ENCODE peak calls at places on chromosome 10, in seven cellular contexts. One of them, this sample, is unnamed.
A peak's percentile ranks its signal among the peaks of the same experiment; 100 is the strongest.

GRCh38 chr10:45373783-45374450 is at the start of gene ALOX5:
- DNase-seq in mammary epithelial cell: no peak
- DNase-seq in cardiac muscle cell: peak; percentile 76
- DNase-seq in A549: no peak
- DNase-seq in breast epithelium: peak; percentile 64
- DNase-seq in tibial artery: peak; percentile 77
- DNase-seq in CD8-positive, alpha-beta T cell: no peak
- DNase-seq in this sample: peak; percentile 17

GRCh38 chr10:23345861-23346260 is 1.3 kb upstream of the C10orf67 start:
- DNase-seq in mammary epithelial cell: peak; percentile 97
- DNase-seq in cardiac muscle cell: no peak
- DNase-seq in A549: peak; percentile 5
- DNase-seq in breast epithelium: no peak
- DNase-seq in tibial artery: no peak
- DNase-seq in CD8-positive, alpha-beta T cell: no peak
- DNase-seq in this sample: peak; percentile 77

GRCh38 chr10:15123749-15124184 is 26.6 kb downstream of the RPP38 start:
- DNase-seq in mammary epithelial cell: peak; percentile 92
- DNase-seq in cardiac muscle cell: no peak
- DNase-seq in A549: no peak
- DNase-seq in breast epithelium: no peak
- DNase-seq in tibial artery: no peak
- DNase-seq in CD8-positive, alpha-beta T cell: no peak
- DNase-seq in this sample: peak; percentile 66

GRCh38 chr10:30788307-30788706 is 158.8 kb upstream of the LYZL2 start:
- DNase-seq in mammary epithelial cell: peak; percentile 31
- DNase-seq in cardiac muscle cell: no peak
- DNase-seq in A549: no peak
- DNase-seq in breast epithelium: no peak
- DNase-seq in tibial artery: no peak
- DNase-seq in CD8-positive, alpha-beta T cell: no peak
- DNase-seq in this sample: no peak

GRCh38 chr10:35388197-35388596 is 51.9 kb downstream of the CCNY start:
- DNase-seq in mammary epithelial cell: no peak
- DNase-seq in cardiac muscle cell: no peak
- DNase-seq in A549: no peak
- DNase-seq in breast epithelium: no peak
- DNase-seq in tibial artery: no peak
- DNase-seq in CD8-positive, alpha-beta T cell: no peak
- DNase-seq in this sample: no peak

GRCh38 chr10:64396105-64396504 is 874.9 kb downstream of the REEP3 start:
- DNase-seq in mammary epithelial cell: no peak
- DNase-seq in cardiac muscle cell: no peak
- DNase-seq in A549: no peak
- DNase-seq in breast epithelium: no peak
- DNase-seq in tibial artery: no peak
- DNase-seq in CD8-positive, alpha-beta T cell: no peak
- DNase-seq in this sample: peak; percentile 34

GRCh38 chr10:61302124-61302523 is 151.1 kb downstream of the TMEM26 start:
- DNase-seq in mammary epithelial cell: no peak
- DNase-seq in cardiac muscle cell: no peak
- DNase-seq in A549: no peak
- DNase-seq in breast epithelium: no peak
- DNase-seq in tibial artery: no peak
- DNase-seq in CD8-positive, alpha-beta T cell: no peak
- DNase-seq in this sample: no peak

GRCh38 chr10:85280014-85280413 is 951.6 kb downstream of the CCSER2 start:
- DNase-seq in mammary epithelial cell: no peak
- DNase-seq in cardiac muscle cell: no peak
- DNase-seq in A549: peak; percentile 15
- DNase-seq in breast epithelium: no peak
- DNase-seq in tibial artery: no peak
- DNase-seq in CD8-positive, alpha-beta T cell: no peak
- DNase-seq in this sample: no peak

GRCh38 chr10:74231375-74231774 is 80.4 kb downstream of the ADK start:
- DNase-seq in mammary epithelial cell: peak; percentile 74
- DNase-seq in cardiac muscle cell: no peak
- DNase-seq in A549: peak; percentile 24
- DNase-seq in breast epithelium: no peak
- DNase-seq in tibial artery: no peak
- DNase-seq in CD8-positive, alpha-beta T cell: no peak
- DNase-seq in this sample: no peak

GRCh38 chr10:127414024-127414423 is 135.1 kb upstream of the NPS start:
- DNase-seq in mammary epithelial cell: no peak
- DNase-seq in cardiac muscle cell: peak; percentile 25
- DNase-seq in A549: no peak
- DNase-seq in breast epithelium: no peak
- DNase-seq in tibial artery: no peak
- DNase-seq in CD8-positive, alpha-beta T cell: no peak
- DNase-seq in this sample: no peak

GRCh38 chr10:77608281-77608680 is 29.3 kb downstream of the KCNMA1 start:
- DNase-seq in mammary epithelial cell: no peak
- DNase-seq in cardiac muscle cell: no peak
- DNase-seq in A549: no peak
- DNase-seq in breast epithelium: no peak
- DNase-seq in tibial artery: no peak
- DNase-seq in CD8-positive, alpha-beta T cell: no peak
- DNase-seq in this sample: no peak

GRCh38 chr10:113987805-113988204 is 55.9 kb upstream of the ADRB1 start:
- DNase-seq in mammary epithelial cell: peak; percentile 36
- DNase-seq in cardiac muscle cell: no peak
- DNase-seq in A549: no peak
- DNase-seq in breast epithelium: no peak
- DNase-seq in tibial artery: no peak
- DNase-seq in CD8-positive, alpha-beta T cell: no peak
- DNase-seq in this sample: peak; percentile 88

GRCh38 chr10:64060389-64060788 is 539.2 kb downstream of the REEP3 start:
- DNase-seq in mammary epithelial cell: no peak
- DNase-seq in cardiac muscle cell: no peak
- DNase-seq in A549: no peak
- DNase-seq in breast epithelium: no peak
- DNase-seq in tibial artery: no peak
- DNase-seq in CD8-positive, alpha-beta T cell: no peak
- DNase-seq in this sample: no peak

GRCh38 chr10:110918633-110919348 is at the start of gene BBIP1:
- DNase-seq in mammary epithelial cell: peak; percentile 100
- DNase-seq in cardiac muscle cell: no peak
- DNase-seq in A549: peak; percentile 99
- DNase-seq in breast epithelium: peak; percentile 94
- DNase-seq in tibial artery: no peak
- DNase-seq in CD8-positive, alpha-beta T cell: no peak
- DNase-seq in this sample: peak; percentile 97

GRCh38 chr10:103640436-103641181 is 147.1 kb downstream of the NEURL1 start:
- DNase-seq in mammary epithelial cell: no peak
- DNase-seq in cardiac muscle cell: no peak
- DNase-seq in A549: no peak
- DNase-seq in breast epithelium: no peak
- DNase-seq in tibial artery: no peak
- DNase-seq in CD8-positive, alpha-beta T cell: no peak
- DNase-seq in this sample: no peak

GRCh38 chr10:28954211-28954610 is 276.9 kb downstream of the BAMBI start:
- DNase-seq in mammary epithelial cell: no peak
- DNase-seq in cardiac muscle cell: no peak
- DNase-seq in A549: no peak
- DNase-seq in breast epithelium: no peak
- DNase-seq in tibial artery: no peak
- DNase-seq in CD8-positive, alpha-beta T cell: no peak
- DNase-seq in this sample: no peak

GRCh38 chr10:76411719-76412435 is 980.5 kb downstream of the LRMDA start:
- DNase-seq in mammary epithelial cell: no peak
- DNase-seq in cardiac muscle cell: no peak
- DNase-seq in A549: no peak
- DNase-seq in breast epithelium: no peak
- DNase-seq in tibial artery: peak; percentile 82
- DNase-seq in CD8-positive, alpha-beta T cell: no peak
- DNase-seq in this sample: no peak

GRCh38 chr10:77532068-77532467 is 105.5 kb downstream of the KCNMA1 start:
- DNase-seq in mammary epithelial cell: peak; percentile 63
- DNase-seq in cardiac muscle cell: no peak
- DNase-seq in A549: no peak
- DNase-seq in breast epithelium: no peak
- DNase-seq in tibial artery: peak; percentile 75
- DNase-seq in CD8-positive, alpha-beta T cell: no peak
- DNase-seq in this sample: peak; percentile 33

GRCh38 chr10:103757531-103758293 is 97.7 kb downstream of the SH3PXD2A start:
- DNase-seq in mammary epithelial cell: peak; percentile 96
- DNase-seq in cardiac muscle cell: no peak
- DNase-seq in A549: peak; percentile 81
- DNase-seq in breast epithelium: no peak
- DNase-seq in tibial artery: no peak
- DNase-seq in CD8-positive, alpha-beta T cell: peak; percentile 44
- DNase-seq in this sample: peak; percentile 92

GRCh38 chr10:69451209-69451783 is at the start of gene TSPAN15:
- DNase-seq in mammary epithelial cell: peak; percentile 77
- DNase-seq in cardiac muscle cell: peak; percentile 96
- DNase-seq in A549: peak; percentile 94
- DNase-seq in breast epithelium: peak; percentile 88
- DNase-seq in tibial artery: peak; percentile 94
- DNase-seq in CD8-positive, alpha-beta T cell: peak; percentile 79
- DNase-seq in this sample: peak; percentile 92

GRCh38 chr10:71927669-71928592 is 36.3 kb upstream of the CHST3 start:
- DNase-seq in mammary epithelial cell: peak; percentile 32
- DNase-seq in cardiac muscle cell: no peak
- DNase-seq in A549: peak; percentile 66
- DNase-seq in breast epithelium: no peak
- DNase-seq in tibial artery: no peak
- DNase-seq in CD8-positive, alpha-beta T cell: no peak
- DNase-seq in this sample: peak; percentile 33

GRCh38 chr10:75063461-75064230 is 47.8 kb upstream of the SAMD8 start:
- DNase-seq in mammary epithelial cell: no peak
- DNase-seq in cardiac muscle cell: no peak
- DNase-seq in A549: no peak
- DNase-seq in breast epithelium: no peak
- DNase-seq in tibial artery: no peak
- DNase-seq in CD8-positive, alpha-beta T cell: no peak
- DNase-seq in this sample: no peak

GRCh38 chr10:102422586-102423129 is 2.0 kb downstream of the FBXL15 start:
- DNase-seq in mammary epithelial cell: peak; percentile 66
- DNase-seq in cardiac muscle cell: peak; percentile 79
- DNase-seq in A549: peak; percentile 87
- DNase-seq in breast epithelium: peak; percentile 81
- DNase-seq in tibial artery: peak; percentile 89
- DNase-seq in CD8-positive, alpha-beta T cell: no peak
- DNase-seq in this sample: peak; percentile 77

GRCh38 chr10:14116021-14116420 is 214.7 kb downstream of the FRMD4A start:
- DNase-seq in mammary epithelial cell: no peak
- DNase-seq in cardiac muscle cell: no peak
- DNase-seq in A549: no peak
- DNase-seq in breast epithelium: no peak
- DNase-seq in tibial artery: no peak
- DNase-seq in CD8-positive, alpha-beta T cell: no peak
- DNase-seq in this sample: no peak
- TF ChIP-seq CTCF in mammary epithelial cell: no peak
- TF ChIP-seq CTCF in cardiac muscle cell: no peak
- TF ChIP-seq CTCF in A549: no peak
- TF ChIP-seq CTCF in breast epithelium: no peak
- TF ChIP-seq CTCF in tibial artery: no peak
- TF ChIP-seq CTCF in CD8-positive, alpha-beta T cell: no peak
- TF ChIP-seq CTCF in this sample: no peak

GRCh38 chr10:119666709-119667004 is 15.5 kb downstream of the BAG3 start:
- DNase-seq in mammary epithelial cell: no peak
- DNase-seq in cardiac muscle cell: no peak
- DNase-seq in A549: no peak
- DNase-seq in breast epithelium: no peak
- DNase-seq in tibial artery: no peak
- DNase-seq in CD8-positive, alpha-beta T cell: no peak
- DNase-seq in this sample: no peak
- H3K27ac ChIP-seq in mammary epithelial cell: no peak overlapping the region
- H3K27ac ChIP-seq in cardiac muscle cell: peak overlapping the region; percentile 94
- H3K27ac ChIP-seq in A549: peak overlapping the region; percentile 84
- H3K27ac ChIP-seq in breast epithelium: peak overlapping the region; percentile 67
- H3K27ac ChIP-seq in tibial artery: peak overlapping the region; percentile 76
- H3K27ac ChIP-seq in CD8-positive, alpha-beta T cell: no peak overlapping the region
- H3K27ac ChIP-seq in this sample: peak overlapping the region; percentile 99

GRCh38 chr10:112526130-112526529 is 79.1 kb downstream of the VTI1A start:
- DNase-seq in mammary epithelial cell: no peak
- DNase-seq in cardiac muscle cell: no peak
- DNase-seq in A549: no peak
- DNase-seq in breast epithelium: no peak
- DNase-seq in tibial artery: no peak
- DNase-seq in CD8-positive, alpha-beta T cell: no peak
- DNase-seq in this sample: peak; percentile 26

GRCh38 chr10:112528235-112528634 is 81.2 kb downstream of the VTI1A start:
- DNase-seq in mammary epithelial cell: no peak
- DNase-seq in cardiac muscle cell: no peak
- DNase-seq in A549: no peak
- DNase-seq in breast epithelium: no peak
- DNase-seq in tibial artery: no peak
- DNase-seq in CD8-positive, alpha-beta T cell: no peak
- DNase-seq in this sample: no peak

GRCh38 chr10:112525215-112525614 is 78.2 kb downstream of the VTI1A start:
- DNase-seq in mammary epithelial cell: peak; percentile 40
- DNase-seq in cardiac muscle cell: no peak
- DNase-seq in A549: no peak
- DNase-seq in breast epithelium: no peak
- DNase-seq in tibial artery: no peak
- DNase-seq in CD8-positive, alpha-beta T cell: no peak
- DNase-seq in this sample: peak; percentile 7

GRCh38 chr10:112524637-112525036 is 77.6 kb downstream of the VTI1A start:
- DNase-seq in mammary epithelial cell: no peak
- DNase-seq in cardiac muscle cell: no peak
- DNase-seq in A549: no peak
- DNase-seq in breast epithelium: no peak
- DNase-seq in tibial artery: no peak
- DNase-seq in CD8-positive, alpha-beta T cell: no peak
- DNase-seq in this sample: no peak

DNA sequence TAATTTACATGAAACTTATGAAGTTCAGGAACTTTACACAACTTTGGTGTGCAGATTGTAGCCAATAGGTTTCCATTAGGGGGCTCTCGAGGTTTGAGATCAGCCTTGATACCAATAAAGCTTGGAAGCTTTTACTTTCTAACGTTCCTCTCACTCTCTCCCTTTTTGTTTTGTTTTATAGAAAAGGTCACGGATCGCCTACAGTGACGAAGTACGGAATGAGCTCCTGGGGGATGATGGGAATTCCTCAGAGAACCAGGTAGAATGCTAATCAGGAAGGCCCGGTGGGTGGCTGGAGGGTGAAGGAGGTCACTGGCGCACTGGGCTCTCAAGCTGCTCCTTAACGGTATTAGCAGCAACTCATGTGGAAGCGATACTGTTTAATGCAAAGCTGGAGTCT is 79.9 kb downstream of the VTI1A start:
- DNase-seq in mammary epithelial cell: no peak
- DNase-seq in cardiac muscle cell: no peak
- DNase-seq in A549: peak; percentile 20
- DNase-seq in breast epithelium: no peak
- DNase-seq in tibial artery: no peak
- DNase-seq in CD8-positive, alpha-beta T cell: no peak
- DNase-seq in this sample: no peak
- TF ChIP-seq CTCF in mammary epithelial cell: no peak
- TF ChIP-seq CTCF in cardiac muscle cell: no peak
- TF ChIP-seq CTCF in A549: peak; percentile 42
- TF ChIP-seq CTCF in breast epithelium: no peak
- TF ChIP-seq CTCF in tibial artery: no peak
- TF ChIP-seq CTCF in CD8-positive, alpha-beta T cell: no peak
- TF ChIP-seq CTCF in this sample: no peak

DNA sequence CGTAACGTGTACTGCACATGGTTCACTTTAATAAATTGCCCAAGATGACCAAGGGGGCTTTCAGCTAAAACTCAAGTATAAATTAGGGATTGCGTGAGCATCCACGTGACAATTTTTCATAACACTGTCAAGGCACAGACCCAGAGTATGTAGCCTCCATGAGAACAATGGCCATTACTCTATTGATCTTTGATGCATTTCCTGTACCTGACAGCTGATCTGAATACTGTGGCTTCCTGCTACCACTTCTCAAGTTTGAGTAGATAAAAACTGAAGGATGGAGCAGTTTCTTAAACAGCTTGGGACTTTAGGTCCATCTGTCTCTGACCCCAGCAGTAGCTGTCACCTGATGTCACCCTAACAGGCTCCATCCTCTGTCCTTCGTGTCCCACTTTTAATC is 98.9 kb downstream of the ABCC2 start:
- DNase-seq in mammary epithelial cell: no peak
- DNase-seq in cardiac muscle cell: no peak
- DNase-seq in A549: no peak
- DNase-seq in breast epithelium: no peak
- DNase-seq in tibial artery: no peak
- DNase-seq in CD8-positive, alpha-beta T cell: no peak
- DNase-seq in this sample: no peak
- H3K27ac ChIP-seq in mammary epithelial cell: no peak overlapping the region
- H3K27ac ChIP-seq in cardiac muscle cell: peak overlapping the region; percentile 9
- H3K27ac ChIP-seq in A549: no peak overlapping the region
- H3K27ac ChIP-seq in breast epithelium: no peak overlapping the region
- H3K27ac ChIP-seq in tibial artery: no peak overlapping the region
- H3K27ac ChIP-seq in CD8-positive, alpha-beta T cell: no peak overlapping the region
- H3K27ac ChIP-seq in this sample: no peak overlapping the region